ENCODE peak calls at places on chromosomes 12 and 14, in five cellular contexts. K, O, S, J and M are unnamed samples. For H3K4me1, the result is how much of the 10 kb centered on the place peaks cover.

GRCh38 chr12:53538209-53538689 is 31.0 kb upstream of the NPFF start:
- DNase-seq in K (peak), O (peak), J (peak), S (peak), M (peak)

GRCh38 chr14:94088516-94088915 is 7.4 kb downstream of the IFI27L1 start:
- DNase-seq in S (no peak), O (peak), J (no peak), K (peak), M (no peak)

GRCh38 chr14:104358528-104359300 is 220.3 kb downstream of the KIF26A start:
- DNase-seq in J (no peak), K (no peak), O (no peak), S (no peak), M (no peak)

GRCh38 chr14:100677152-100677924 is 49.4 kb upstream of the DLK1 start:
- DNase-seq in S (peak), O (no peak), K (no peak), J (no peak), M (no peak)

GRCh38 chr12:111426341-111427185 is 20.8 kb downstream of the SH2B3 start:
- DNase-seq in O (peak), S (no peak), K (peak), J (no peak), M (no peak)

GRCh38 chr12:52349196-52349595 is 18.1 kb downstream of the KRT85 start:
- DNase-seq in K (peak), O (no peak), J (no peak), S (no peak), M (no peak)

GRCh38 chr12:91127296-91127695 is 16.0 kb upstream of the LUM start:
- DNase-seq in S (no peak), K (peak), J (no peak), O (peak), M (no peak)

GRCh38 chr12:28253175-28253641 is 63.0 kb downstream of the CCDC91 start:
- DNase-seq in J (no peak), S (no peak), O (peak), K (peak), M (no peak)

GRCh38 chr12:88896958-88897357 is 316.7 kb upstream of the KITLG start:
- DNase-seq in S (no peak), O (peak), K (peak), J (no peak), M (no peak)

GRCh38 chr14:38042356-38042755 is 165.3 kb upstream of the SSTR1 start:
- DNase-seq in K (peak), J (no peak), O (peak), S (peak), M (no peak)

GRCh38 chr12:14252697-14253096 is 112.8 kb upstream of the ATF7IP start:
- DNase-seq in S (no peak), J (no peak), O (no peak), K (no peak), M (no peak)

GRCh38 chr12:115598827-115599226 is 678.7 kb downstream of the MED13L start:
- DNase-seq in J (no peak), K (no peak), S (no peak), O (peak), M (peak)

GRCh38 chr12:129532082-129532481 is 371.7 kb downstream of the TMEM132D start:
- DNase-seq in J (no peak), O (no peak), S (no peak), K (no peak), M (peak)

GRCh38 chr14:73746540-73747385 is 32.6 kb upstream of the PNMA1 start:
- DNase-seq in K (no peak), J (no peak), S (peak), O (no peak), M (peak)

GRCh38 chr12:109822416-109822815 is 10.8 kb downstream of the TRPV4 start:
- DNase-seq in O (no peak), J (no peak), S (no peak), K (no peak), M (no peak)

GRCh38 chr14:61468063-61468825 is 146.9 kb downstream of the PRKCH start:
- DNase-seq in S (no peak), O (no peak), K (no peak), J (no peak), M (no peak)

GRCh38 chr14:71324767-71325272 is 417.6 kb downstream of the PCNX1 start:
- DNase-seq in J (no peak), S (peak), K (no peak), O (no peak), M (no peak)

GRCh38 chr12:53652366-53652765 is 23.5 kb downstream of the ATP5MC2 start:
- DNase-seq in S (no peak), K (no peak), O (peak), J (no peak), M (no peak)

GRCh38 chr14:21436567-21437062 is 19.3 kb downstream of the CHD8 start:
- DNase-seq in O (peak), K (no peak), S (no peak), J (no peak), M (peak)

GRCh38 chr14:77140343-77140936 is 1.2 kb downstream of the ZDHHC22 start:
- DNase-seq in K (no peak), S (no peak), J (no peak), O (no peak), M (no peak)

GRCh38 chr12:21065845-21066244 is 65.1 kb upstream of the SLCO1B1 start:
- DNase-seq in O (peak), K (peak), S (peak), J (no peak), M (no peak)

DNA sequence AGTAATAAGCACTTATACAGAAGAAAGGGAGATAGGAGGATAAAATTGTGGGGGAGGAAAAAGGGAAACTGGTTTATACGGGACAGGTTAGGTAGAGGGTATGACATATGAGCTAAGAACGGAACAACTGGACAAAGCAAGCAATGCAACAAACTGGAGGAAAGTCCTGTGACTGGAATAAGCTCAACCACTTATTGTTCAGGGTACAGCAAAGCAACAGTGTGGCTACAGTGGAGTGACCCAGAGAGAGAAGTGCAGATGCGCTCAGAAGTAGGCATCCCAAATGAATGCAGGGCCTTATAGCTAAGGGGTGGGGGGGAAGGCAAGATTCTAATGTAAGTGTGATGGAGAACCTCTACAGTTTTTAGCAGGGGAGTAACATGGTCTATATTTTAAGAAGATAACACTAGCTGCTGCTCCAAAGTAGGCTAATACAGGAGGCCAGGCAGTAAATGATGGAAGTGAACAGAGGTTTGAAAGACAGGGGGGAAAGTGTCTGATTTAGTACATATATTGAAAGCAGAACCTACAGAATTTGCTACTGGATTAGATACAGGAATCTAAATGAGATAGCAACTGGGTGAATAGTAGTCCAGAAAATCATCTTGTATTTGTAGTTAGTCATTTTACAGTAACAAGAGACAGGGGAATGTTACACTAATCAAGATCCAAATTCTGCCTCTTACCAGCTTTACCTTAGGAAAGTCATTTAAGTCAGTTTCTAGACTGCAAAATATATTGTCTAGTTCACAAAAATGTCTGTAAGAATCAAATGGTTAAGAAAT is 3.3 kb downstream of the UBE2N start:
- DNase-seq in K (no peak), S (no peak), O (no peak), J (no peak), M (no peak)
- H3K4me1 ChIP-seq in K (under half), S (under half), O (under half), J (under half), M (under half)

GRCh38 chr14:75196468-75196867 is 20.1 kb upstream of the TMED10 start:
- DNase-seq in O (no peak), J (no peak), S (peak), K (peak), M (peak)
- H3K4me3 ChIP-seq in O (no peak), J (no peak), S (no peak), K (no peak), M (no peak)

DNA sequence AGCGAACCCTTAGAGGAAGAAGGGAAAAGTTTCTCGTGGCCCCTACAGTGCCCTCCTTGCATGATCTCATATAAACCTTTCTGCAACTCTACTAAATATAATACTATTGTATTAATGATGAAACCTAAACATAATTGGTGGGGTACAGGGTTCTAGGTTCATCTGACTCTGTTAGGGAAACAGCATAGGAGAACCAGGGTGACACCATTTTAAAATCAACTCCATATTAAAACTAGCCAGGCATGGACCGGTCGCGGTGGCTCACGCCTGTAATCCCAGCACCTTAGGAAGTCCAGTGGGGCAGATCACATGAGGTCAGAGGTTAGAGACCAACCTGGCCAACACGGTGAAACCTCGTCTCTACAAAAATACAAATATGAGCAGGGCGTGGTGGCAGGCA is 15.0 kb upstream of the RND1 start:
- DNase-seq in J (no peak), S (no peak), O (no peak), K (no peak), M (no peak)
- H3K4me1 ChIP-seq in J (under half), S (under half), O (under half), K (under half), M (under half)

GRCh38 chr12:5430639-5431603 is 987 bp upstream of the NTF3 start:
- DNase-seq in S (no peak), O (peak), K (no peak), J (no peak), M (peak)
- H3K4me3 ChIP-seq in S (peak), O (peak), K (no peak), J (peak), M (peak)

GRCh38 chr12:47650469-47650868 is 55.4 kb downstream of the RPAP3 start:
- DNase-seq in J (no peak), K (peak), S (no peak), O (peak), M (no peak)
- H3K4me1 ChIP-seq in J (under half), K (under half), S (under half), O (under half), M (under half)

GRCh38 chr12:12788675-12789368 is 3.4 kb downstream of the APOLD1 start:
- DNase-seq in J (peak), K (peak), O (peak), S (peak), M (peak)
- H3K4me3 ChIP-seq in J (no peak), K (no peak), O (no peak), S (no peak), M (no peak)

DNA sequence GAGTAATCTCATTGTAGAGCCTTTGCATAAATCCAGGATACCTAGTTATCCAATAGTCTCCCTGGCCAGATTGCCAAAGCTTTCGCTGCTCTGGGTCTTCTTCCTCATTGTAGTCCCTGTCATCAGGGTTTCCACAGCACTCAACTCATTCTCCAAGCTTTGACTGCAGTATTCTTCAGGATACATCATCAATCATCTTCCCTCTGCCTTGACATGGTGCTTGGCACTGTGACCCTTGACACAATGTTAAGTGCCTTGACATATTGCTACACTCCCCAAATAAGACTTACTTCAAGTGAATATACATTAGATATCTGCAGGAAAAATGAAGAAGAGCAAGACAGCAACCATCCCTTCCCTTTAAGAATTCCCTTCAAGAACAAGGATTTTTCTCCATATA is 60.1 kb upstream of the RESF1 start:
- DNase-seq in S (no peak), K (no peak), O (no peak), J (no peak), M (no peak)
- H3K4me1 ChIP-seq in S (under half), K (under half), O (under half), J (under half), M (under half)

GRCh38 chr14:99231850-99232401 is 40.1 kb downstream of the BCL11B start:
- DNase-seq in K (no peak), O (no peak), J (no peak), S (peak), M (no peak)

GRCh38 chr14:99231181-99231849 is 40.7 kb downstream of the BCL11B start:
- DNase-seq in S (no peak), K (no peak), J (no peak), O (no peak), M (no peak)

GRCh38 chr14:99229654-99230215 is 42.3 kb downstream of the BCL11B start:
- DNase-seq in J (no peak), S (no peak), K (no peak), O (no peak), M (peak)

GRCh38 chr14:99232406-99233214 is 39.4 kb downstream of the BCL11B start:
- DNase-seq in J (no peak), O (no peak), K (no peak), S (no peak), M (no peak)

GRCh38 chr14:99230271-99231141 is 41.5 kb downstream of the BCL11B start:
- DNase-seq in K (no peak), S (peak), J (no peak), O (peak), M (peak)
- H3K4me3 ChIP-seq in K (no peak), S (no peak), J (no peak), O (no peak), M (no peak)